ENCODE peak calls at places on chromosome 22, in nine cellular contexts. O is ovary, X is cardiac fibroblast, M is PC-3, W is left lung, E is PC-9, Y is GM12864, V is lung, J is AG04450. G is an unnamed sample.

GRCh38 chr22:26360169-26360885 is 68.7 kb upstream of the ASPHD2 start:
- DNase-seq in X (peak; percentile 81), V (peak; percentile 56), J (peak; percentile 44), O (peak; percentile 61), W (peak; percentile 47), Y (peak; percentile 30), E (peak; percentile 53), M (peak; percentile 79), G (peak; percentile 71)

GRCh38 chr22:48338793-48339705 is 1488.6 kb downstream of the BRD1 start:
- DNase-seq in V (no peak), Y (no peak), W (no peak), O (no peak), E (no peak), M (no peak), X (no peak), J (no peak), G (no peak)

GRCh38 chr22:30743257-30744020 is 48.8 kb downstream of the OSBP2 start:
- DNase-seq in Y (no peak), O (no peak), M (no peak), J (no peak), X (no peak), E (no peak), W (no peak), V (no peak), G (no peak)

GRCh38 chr22:48713266-48714205 is 1114.1 kb downstream of the BRD1 start:
- DNase-seq in M (no peak), Y (no peak), E (no peak), X (no peak), O (no peak), V (no peak), J (no peak), W (no peak), G (no peak)

GRCh38 chr22:44862981-44863860 is 110.8 kb downstream of the ARHGAP8 start:
- DNase-seq in X (no peak), V (no peak), M (no peak), E (no peak), O (no peak), W (no peak), Y (peak; percentile 12), J (no peak), G (no peak)

GRCh38 chr22:24370426-24370825 is 57.0 kb upstream of the ADORA2A start:
- DNase-seq in X (peak; percentile 31), J (no peak), Y (no peak), M (no peak), V (no peak), W (no peak), O (no peak), E (no peak), G (no peak)

GRCh38 chr22:27533105-27533504 is 268.5 kb downstream of the MN1 start:
- DNase-seq in W (no peak), M (no peak), J (no peak), O (no peak), Y (no peak), E (no peak), V (no peak), X (no peak), G (no peak)

GRCh38 chr22:50090141-50090714 is 422 bp downstream of the MOV10L1 start:
- DNase-seq in X (no peak), O (no peak), E (no peak), W (no peak), M (no peak), Y (no peak), V (no peak), J (no peak), G (no peak)

GRCh38 chr22:41401781-41402648 is 20.3 kb downstream of the TEF start:
- DNase-seq in Y (no peak), W (peak; percentile 78), M (peak; percentile 82), X (peak; percentile 88), V (peak; percentile 76), E (peak; percentile 85), J (peak; percentile 71), O (peak; percentile 72), G (peak; percentile 95)

GRCh38 chr22:31102441-31103081 is 4.8 kb downstream of the SELENOM start:
- DNase-seq in E (peak; percentile 71), M (peak; percentile 23), W (peak; percentile 73), Y (no peak), O (peak; percentile 90), J (peak; percentile 95), X (peak; percentile 96), V (no peak), G (no peak)

GRCh38 chr22:28955817-28956216 is 72.4 kb downstream of the ZNRF3 start:
- DNase-seq in E (no peak), O (no peak), Y (peak; percentile 31), J (no peak), V (no peak), X (no peak), M (no peak), W (no peak), G (no peak)

GRCh38 chr22:17501679-17502285 is 61.5 kb upstream of the SLC25A18 start:
- DNase-seq in M (peak; percentile 73), J (peak; percentile 27), W (no peak), X (peak; percentile 84), E (no peak), Y (peak; percentile 59), O (peak; percentile 22), V (no peak), G (no peak)

GRCh38 chr22:29117799-29118477 is 45.1 kb downstream of the KREMEN1 start:
- DNase-seq in X (peak; percentile 87), W (no peak), Y (no peak), V (no peak), J (no peak), E (peak; percentile 53), M (no peak), O (no peak), G (no peak)

DNA sequence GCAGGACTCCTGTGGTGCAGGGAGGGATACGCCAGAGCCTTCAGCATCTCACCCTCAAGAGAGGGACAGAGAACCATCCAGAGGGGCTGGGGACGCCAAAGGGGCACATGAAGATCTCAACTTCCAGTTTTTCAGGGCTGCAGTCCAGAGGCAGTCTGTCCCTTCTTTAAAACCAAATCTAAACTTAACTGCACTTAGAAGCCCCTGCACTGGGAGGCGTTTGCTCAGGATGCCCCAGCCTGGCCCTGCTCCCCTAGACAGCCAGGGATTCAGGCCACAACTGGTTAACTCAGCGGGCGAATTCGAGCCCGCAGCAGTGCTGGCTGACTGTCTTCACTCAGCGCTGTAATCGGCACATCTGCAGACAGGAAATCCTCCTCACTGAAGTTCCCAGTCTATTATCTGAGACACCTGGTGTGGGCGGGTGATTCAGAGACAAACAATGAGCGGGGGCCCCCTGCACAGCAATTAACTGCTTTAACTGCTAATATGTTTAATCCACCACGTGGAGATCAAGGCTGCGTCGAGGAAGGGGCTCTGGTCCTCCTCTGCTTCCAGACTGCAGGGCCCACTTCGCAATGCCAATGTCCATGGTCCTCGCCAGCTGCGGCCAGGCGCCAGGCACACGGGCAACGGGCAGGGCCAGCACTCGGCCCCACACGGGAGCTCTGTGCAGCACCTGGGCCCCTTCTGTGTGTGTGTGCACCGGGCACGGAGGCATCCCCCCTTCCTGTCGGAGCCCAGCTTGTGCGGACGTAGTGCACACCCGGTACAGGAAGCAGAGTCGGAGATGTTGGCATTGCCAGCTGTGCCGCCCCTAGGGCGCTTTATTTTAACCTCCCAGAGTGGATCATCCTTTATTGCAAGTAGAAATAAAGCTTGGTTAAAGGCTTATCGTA is 36.9 kb upstream of the GNB1L start:
- DNase-seq in W (no peak), X (peak; percentile 62), M (peak; percentile 79), Y (peak; percentile 29), V (no peak), O (no peak), E (no peak), J (peak; percentile 59), G (no peak)
- H3K4me3 ChIP-seq in W (no peak overlapping the region), X (no peak overlapping the region), M (peak overlapping the region; percentile 22), Y (peak overlapping the region; percentile 7), V (no peak overlapping the region), O (no peak overlapping the region), E (no peak overlapping the region), J (peak overlapping the region; percentile 25), G (no peak overlapping the region)

DNA sequence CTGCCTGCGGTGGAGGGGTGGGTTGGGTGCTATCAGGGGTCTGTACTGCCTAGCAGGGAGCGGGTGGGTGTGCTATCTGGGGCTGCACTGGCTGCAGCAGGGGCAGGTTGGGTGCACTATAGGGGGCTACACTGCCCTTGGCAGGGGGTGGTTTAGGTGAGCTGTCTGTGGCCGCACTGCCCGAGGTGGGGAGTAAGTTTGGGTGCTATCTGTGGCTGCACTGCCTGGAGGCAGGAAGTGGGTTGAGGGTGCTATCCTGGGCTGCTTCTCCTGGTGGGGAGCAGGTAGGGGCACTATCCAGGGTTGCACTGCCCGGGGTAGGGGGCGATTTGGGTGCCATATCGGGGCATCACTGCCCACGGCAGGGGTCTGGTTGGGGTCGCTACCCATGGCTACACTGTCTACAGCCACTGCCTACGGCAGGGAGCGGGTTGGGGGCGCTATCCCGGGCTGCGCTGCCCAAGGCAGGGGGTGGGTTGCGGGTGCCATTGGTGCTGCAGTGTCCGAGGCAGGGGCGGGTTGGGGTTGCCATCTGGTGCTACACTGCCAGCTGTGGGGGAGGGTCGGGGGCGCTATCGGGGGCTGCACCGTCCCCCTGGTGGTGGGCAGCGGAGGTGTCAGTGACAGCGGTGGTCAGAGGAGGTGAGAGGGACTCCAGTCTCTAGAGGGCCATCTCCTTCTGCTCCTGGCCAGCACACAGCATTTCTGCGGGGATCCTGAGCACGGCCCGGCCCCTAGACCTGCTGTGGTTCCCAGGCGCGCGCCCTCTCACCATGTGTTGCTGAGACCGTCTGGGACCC is 1.3 kb upstream of the RFPL2 start:
- DNase-seq in J (no peak), M (no peak), V (no peak), Y (no peak), X (no peak), O (no peak), W (no peak), E (no peak), G (no peak)
- TF ChIP-seq CTCF in J (no peak), M (no peak), V (no peak), Y (no peak), X (no peak), O (no peak), W (no peak), E (no peak), G (no peak)

GRCh38 chr22:42918500-42918899 is 61.4 kb upstream of the ARFGAP3 start:
- DNase-seq in W (no peak), O (no peak), E (no peak), Y (no peak), X (no peak), V (no peak), M (no peak), J (no peak), G (peak; percentile 20)
- H3K4me3 ChIP-seq in W (no peak overlapping the region), O (no peak overlapping the region), E (no peak overlapping the region), Y (no peak overlapping the region), X (no peak overlapping the region), V (no peak overlapping the region), M (no peak overlapping the region), J (no peak overlapping the region), G (no peak overlapping the region)

GRCh38 chr22:32752326-32752725 is 49.2 kb upstream of the TIMP3 start:
- DNase-seq in V (no peak), M (no peak), O (no peak), E (no peak), W (no peak), J (no peak), Y (no peak), X (no peak), G (no peak)

GRCh38 chr22:32754413-32755041 is 47.0 kb upstream of the TIMP3 start:
- DNase-seq in E (peak; percentile 64), Y (no peak), J (no peak), O (no peak), V (no peak), M (no peak), X (peak; percentile 73), W (no peak), G (no peak)

GRCh38 chr22:32751065-32751739 is 50.3 kb upstream of the TIMP3 start:
- DNase-seq in E (no peak), O (no peak), W (no peak), Y (no peak), V (no peak), M (no peak), J (no peak), X (no peak), G (no peak)

GRCh38 chr22:32753591-32753990 is 47.9 kb upstream of the TIMP3 start:
- DNase-seq in O (no peak), E (no peak), V (no peak), Y (no peak), M (no peak), J (no peak), X (no peak), W (no peak), G (no peak)

GRCh38 chr22:32752868-32753520 is 48.5 kb upstream of the TIMP3 start:
- DNase-seq in V (no peak), W (no peak), Y (peak; percentile 8), E (no peak), J (peak; percentile 52), O (no peak), X (peak; percentile 68), M (no peak), G (no peak)
- TF ChIP-seq CTCF in V (no peak), W (no peak), Y (no peak), E (no peak), J (no peak), O (no peak), X (no peak), M (no peak), G (no peak)

G was measured in pancreas.